ENCODE peak calls at places on chromosomes 4 and X, in six cellular contexts. Q is HepG2, D is A549, Y is SK-N-SH, S is K562, K is GM12878. F is an unnamed sample.

GRCh38 chr4:5292091-5292490 is 240.8 kb downstream of the STK32B start:
- DNase-seq in Q (no peak), D (no peak), Y (no peak), S (no peak), K (no peak), F (no peak)

GRCh38 chrX:9832811-9833210 is 46.6 kb downstream of the SHROOM2 start:
- DNase-seq in Q (no peak), D (no peak), Y (no peak), S (no peak), K (no peak), F (no peak)

GRCh38 chrX:133923113-133923512 is 62.3 kb downstream of the GPC3 start:
- DNase-seq in Q (no peak), D (no peak), Y (no peak), S (no peak), K (no peak), F (no peak)

GRCh38 chr4:67403342-67403741 is 142.0 kb downstream of the CENPC start:
- DNase-seq in Q (no peak), D (no peak), Y (no peak), S (no peak), K (no peak), F (no peak)

GRCh38 chrX:9337056-9337455 is 127.8 kb upstream of the TBL1X start:
- DNase-seq in Q (no peak), D (no peak), Y (no peak), S (no peak), K (no peak), F (peak; percentile 79)

GRCh38 chr4:53592128-53592527 is 842 bp upstream of the LNX1 start:
- DNase-seq in Q (no peak), D (no peak), Y (no peak), S (no peak), K (no peak), F (peak; percentile 13)

GRCh38 chr4:114780205-114780604 is 181.6 kb downstream of the UGT8 start:
- DNase-seq in Q (peak; percentile 14), D (no peak), Y (peak; percentile 1), S (no peak), K (no peak), F (peak; percentile 7)

GRCh38 chr4:155208258-155209054 is at the start of gene NPY2R:
- DNase-seq in Q (no peak), D (peak; percentile 1), Y (peak; percentile 69), S (no peak), K (no peak), F (no peak)

GRCh38 chr4:103091601-103092223 is 7.9 kb downstream of the BDH2 start:
- DNase-seq in Q (peak; percentile 72), D (no peak), Y (peak; percentile 39), S (peak; percentile 23), K (peak; percentile 59), F (peak; percentile 79)

GRCh38 chrX:143058096-143058495 is 32.4 kb downstream of the SPANXN4 start:
- DNase-seq in Q (no peak), D (no peak), Y (no peak), S (no peak), K (no peak), F (no peak)

GRCh38 chrX:141791856-141792255 is 46.3 kb upstream of the MAGEC3 start:
- DNase-seq in Q (no peak), D (no peak), Y (no peak), S (no peak), K (no peak), F (no peak)

GRCh38 chrX:9659571-9660195 is 106.0 kb downstream of the GPR143 start:
- DNase-seq in Q (no peak), D (no peak), Y (no peak), S (no peak), K (no peak), F (no peak)

GRCh38 chrX:150767045-150767395 is 73.8 kb downstream of the MTMR1 start:
- DNase-seq in Q (no peak), D (no peak), Y (no peak), S (peak; percentile 68), K (no peak), F (no peak)

GRCh38 chr4:152997235-152997735 is 61.2 kb downstream of the FHDC1 start:
- DNase-seq in Q (no peak), D (no peak), Y (no peak), S (no peak), K (no peak), F (no peak)

GRCh38 chr4:153000068-153000420 is 63.9 kb downstream of the FHDC1 start:
- DNase-seq in Q (no peak), D (no peak), Y (no peak), S (no peak), K (no peak), F (no peak)

GRCh38 chr4:152999376-153000067 is 63.4 kb downstream of the FHDC1 start:
- DNase-seq in Q (no peak), D (no peak), Y (no peak), S (no peak), K (no peak), F (no peak)

GRCh38 chr4:152997771-152998487 is 61.8 kb downstream of the FHDC1 start:
- DNase-seq in Q (no peak), D (no peak), Y (no peak), S (no peak), K (no peak), F (peak; percentile 7)

GRCh38 chr4:152998861-152999260 is 62.7 kb downstream of the FHDC1 start:
- DNase-seq in Q (no peak), D (no peak), Y (no peak), S (no peak), K (no peak), F (no peak)
- TF ChIP-seq SMC3 in Q (no peak), D (no peak), Y (no peak), S (no peak), K (no peak), F (no peak)

DNA sequence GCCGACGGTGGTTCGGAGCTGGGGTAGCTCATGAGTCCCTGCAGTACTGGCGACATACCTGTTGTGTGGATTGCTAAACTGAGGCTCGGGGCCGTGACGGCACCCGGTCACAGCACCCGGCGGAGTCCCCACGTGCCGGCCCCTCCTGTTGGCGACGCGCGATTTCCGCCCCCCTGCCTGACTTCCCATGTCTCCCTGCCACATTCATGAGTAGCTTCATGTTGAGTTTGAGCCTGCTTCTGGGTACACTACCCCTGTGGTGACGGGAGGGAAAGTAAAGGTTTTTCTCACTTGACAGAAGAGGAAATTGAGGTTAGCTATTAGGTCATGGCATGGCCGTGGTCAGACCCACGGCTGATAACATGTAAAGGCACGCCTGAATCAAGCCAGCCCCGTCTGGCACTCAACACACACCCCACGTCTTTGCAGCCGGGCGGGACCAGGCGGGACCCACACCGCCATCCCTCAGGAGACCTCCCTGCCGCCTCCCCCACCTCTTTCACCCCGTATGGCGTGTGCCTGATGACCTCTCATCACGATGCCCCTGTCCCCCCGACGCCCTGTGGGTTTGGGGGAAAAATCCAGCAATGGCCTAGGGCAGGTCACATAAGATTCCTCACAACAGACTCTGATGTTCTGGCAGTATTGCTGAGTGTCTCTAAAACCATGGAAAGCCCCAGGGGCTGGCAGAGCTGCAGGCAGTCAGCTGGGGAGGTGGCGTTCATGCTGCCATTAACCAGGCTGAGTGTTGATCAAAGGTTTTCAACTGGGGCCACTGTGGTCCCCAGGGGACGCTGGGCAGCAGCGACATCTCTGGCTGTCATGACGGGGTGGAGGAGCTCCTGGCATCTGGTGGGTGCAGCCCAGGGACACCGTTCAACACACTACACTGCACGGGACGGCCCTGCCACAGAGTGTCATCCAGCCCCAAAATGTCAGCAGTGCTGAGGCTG is 29.2 kb downstream of the P2RY8 start:
- DNase-seq in Q (no peak), D (no peak), Y (no peak), S (no peak), K (peak; percentile 95), F (no peak)
- TF ChIP-seq SMC3 in Q (no peak), D (no peak), Y (no peak), S (no peak), K (no peak), F (no peak)

GRCh38 chrX:21961142-21961541 is 20.6 kb downstream of the SMS start:
- DNase-seq in Q (no peak), D (no peak), Y (no peak), S (no peak), K (no peak), F (no peak)

GRCh38 chrX:21963226-21963625 is 22.7 kb downstream of the SMS start:
- DNase-seq in Q (no peak), D (no peak), Y (no peak), S (no peak), K (no peak), F (no peak)

GRCh38 chrX:21960569-21960968 is 20.1 kb downstream of the SMS start:
- DNase-seq in Q (peak; percentile 27), D (no peak), Y (no peak), S (no peak), K (no peak), F (no peak)

GRCh38 chrX:21966866-21967265 is 26.4 kb downstream of the SMS start:
- DNase-seq in Q (no peak), D (no peak), Y (no peak), S (no peak), K (no peak), F (no peak)

GRCh38 chrX:21963736-21964135 is 23.2 kb downstream of the SMS start:
- DNase-seq in Q (no peak), D (no peak), Y (no peak), S (no peak), K (no peak), F (peak; percentile 44)
- TF ChIP-seq SMC3 in Q (no peak), D (no peak), Y (no peak), S (no peak), K (no peak), F (no peak)

DNA sequence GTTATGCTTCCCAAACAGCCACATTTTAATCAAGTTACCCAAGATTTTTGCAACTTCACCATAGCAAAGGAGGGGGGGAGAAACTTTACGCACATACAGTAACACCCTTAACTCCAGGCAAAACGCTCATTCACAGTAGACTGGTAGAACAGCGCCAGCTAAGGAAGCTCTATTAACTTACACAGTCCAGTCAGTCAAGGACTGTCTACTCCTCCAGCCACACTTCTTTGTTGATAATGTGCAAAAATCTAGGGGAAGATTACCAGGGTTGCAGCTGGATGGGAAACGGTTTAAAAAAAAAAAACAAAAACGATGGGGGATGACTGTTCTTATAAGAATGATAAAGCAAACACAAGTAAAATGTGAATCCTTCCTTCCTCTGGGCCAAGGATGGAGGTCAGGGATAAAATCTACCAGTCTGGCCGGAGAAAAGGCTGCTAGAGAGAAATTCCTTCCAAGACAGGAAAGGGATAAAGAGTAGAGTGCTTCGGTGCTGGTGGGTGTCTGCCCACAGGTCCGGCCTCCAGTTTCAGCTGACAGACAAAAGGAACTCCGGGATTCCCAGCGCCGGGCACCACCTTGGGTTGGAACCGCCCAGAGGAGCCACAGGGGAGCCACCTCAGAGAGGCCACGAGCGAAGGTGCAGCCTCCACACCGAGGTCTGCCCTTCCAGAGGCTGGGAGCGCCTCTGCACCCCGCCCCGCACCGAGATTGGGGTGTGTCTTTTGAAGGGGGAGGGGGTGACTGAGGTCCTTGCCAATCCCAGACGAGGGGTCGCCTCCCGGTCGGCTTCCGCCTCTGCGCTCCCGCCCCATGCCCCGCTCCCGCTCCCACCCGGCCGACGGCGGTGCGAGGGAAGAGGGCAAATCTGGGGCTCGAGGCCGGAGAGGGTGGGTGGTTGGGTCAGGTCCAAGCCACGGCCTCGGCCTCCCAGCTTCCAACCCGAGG is 789 bp downstream of the ANKRD50 start:
- DNase-seq in Q (peak; percentile 41), D (peak; percentile 66), Y (peak; percentile 88), S (peak; percentile 65), K (no peak), F (peak; percentile 79)
- TF ChIP-seq SMC3 in Q (no peak), D (peak; percentile 22), Y (peak; percentile 8), S (no peak), K (no peak), F (no peak)

GRCh38 chrX:82163701-82164100 is 961.8 kb downstream of the SH3BGRL start:
- DNase-seq in Q (no peak), D (no peak), Y (no peak), S (no peak), K (no peak), F (no peak)
- TF ChIP-seq SMC3 in Q (no peak), D (no peak), Y (no peak), S (no peak), K (no peak), F (no peak)

F was measured in IMR-90.